ENCODE peak calls at places on chromosomes 13 and 19, in five cellular contexts. Z is cardiac fibroblast, D is A549, K is OCI-LY7, P is stomach. T is an unnamed sample.

GRCh38 chr13:41652735-41653361 is 195.5 kb downstream of the RGCC start:
- DNase-seq in Z (peak), D (peak), K (peak), P (no peak), T (peak)

GRCh38 chr13:110661256-110661655 is 44.7 kb downstream of the CARS2 start:
- DNase-seq in Z (no peak), D (no peak), K (no peak), P (no peak), T (no peak)

GRCh38 chr13:54185785-54186184 is 1157.2 kb downstream of the OLFM4 start:
- DNase-seq in Z (no peak), D (no peak), K (no peak), P (no peak), T (no peak)

GRCh38 chr13:113178070-113178895 is 19.8 kb downstream of the PROZ start:
- DNase-seq in Z (peak), D (no peak), K (no peak), P (no peak), T (peak)

GRCh38 chr13:85266331-85266730 is 532.9 kb downstream of the SLITRK6 start:
- DNase-seq in Z (no peak), D (no peak), K (no peak), P (no peak), T (no peak)

GRCh38 chr19:47564081-47564480 is 8.9 kb downstream of the ZNF541 start:
- DNase-seq in Z (no peak), D (no peak), K (no peak), P (peak), T (no peak)

GRCh38 chr13:51659276-51660127 is 75.2 kb downstream of the WDFY2 start:
- DNase-seq in Z (peak), D (no peak), K (no peak), P (no peak), T (no peak)

GRCh38 chr19:12834976-12835757 is 788 bp upstream of the RTBDN start:
- DNase-seq in Z (peak), D (no peak), K (peak), P (peak), T (no peak)

GRCh38 chr19:9039728-9040127 is 29.5 kb upstream of the MUC16 start:
- DNase-seq in Z (no peak), D (no peak), K (no peak), P (no peak), T (no peak)

GRCh38 chr13:32824671-32825070 is 191.6 kb upstream of the KL start:
- DNase-seq in Z (peak), D (peak), K (no peak), P (no peak), T (peak)

GRCh38 chr19:38024991-38025716 is 118.1 kb downstream of the SIPA1L3 start:
- DNase-seq in Z (no peak), D (no peak), K (no peak), P (no peak), T (no peak)

GRCh38 chr13:50079278-50080157 is 64.3 kb downstream of the KCNRG start:
- DNase-seq in Z (peak), D (no peak), K (no peak), P (no peak), T (peak)

GRCh38 chr13:39039033-39039432 is 777 bp downstream of the NHLRC3 start:
- DNase-seq in Z (no peak), D (no peak), K (peak), P (no peak), T (peak)

GRCh38 chr19:42352216-42352892 is 26.9 kb downstream of the MEGF8 start:
- DNase-seq in Z (peak), D (no peak), K (no peak), P (no peak), T (no peak)

GRCh38 chr19:30441011-30441410 is 68.8 kb downstream of the ZNF536 start:
- DNase-seq in Z (no peak), D (no peak), K (no peak), P (no peak), T (no peak)

GRCh38 chr13:108223850-108224503 is 5.8 kb downstream of the ABHD13 start:
- DNase-seq in Z (no peak), D (no peak), K (no peak), P (no peak), T (peak)

GRCh38 chr13:57030671-57031070 is 110.0 kb upstream of the PRR20A start:
- DNase-seq in Z (no peak), D (no peak), K (no peak), P (no peak), T (no peak)

GRCh38 chr19:30498707-30499106 is 126.5 kb downstream of the ZNF536 start:
- DNase-seq in Z (no peak), D (no peak), K (no peak), P (no peak), T (no peak)

GRCh38 chr19:29516358-29516725 is 9.5 kb upstream of the VSTM2B start:
- DNase-seq in Z (no peak), D (no peak), K (no peak), P (no peak), T (no peak)

GRCh38 chr13:104204177-104204576 is 1138.0 kb upstream of the SLC10A2 start:
- DNase-seq in Z (no peak), D (no peak), K (no peak), P (no peak), T (no peak)

GRCh38 chr19:30666301-30666803 is 294.2 kb downstream of the ZNF536 start:
- DNase-seq in Z (peak), D (peak), K (peak), P (peak), T (peak)

GRCh38 chr13:44703371-44703770 is 127.2 kb upstream of the TSC22D1 start:
- DNase-seq in Z (peak), D (no peak), K (no peak), P (no peak), T (peak)

GRCh38 chr13:99704390-99704789 is 203.1 kb downstream of the TM9SF2 start:
- DNase-seq in Z (no peak), D (no peak), K (no peak), P (no peak), T (no peak)

GRCh38 chr13:64959276-64959675 is 2270.9 kb downstream of the PCDH9 start:
- DNase-seq in Z (no peak), D (no peak), K (no peak), P (no peak), T (no peak)

GRCh38 chr19:33767898-33768413 is 28.7 kb upstream of the KCTD15 start:
- DNase-seq in Z (peak), D (no peak), K (peak), P (no peak), T (peak)

GRCh38 chr19:5693195-5694166 is 3.4 kb downstream of the RPL36 start:
- DNase-seq in Z (no peak), D (no peak), K (no peak), P (no peak), T (no peak)

GRCh38 chr13:88461272-88462009 is 790.3 kb downstream of the SLITRK5 start:
- DNase-seq in Z (no peak), D (no peak), K (no peak), P (no peak), T (no peak)

GRCh38 chr13:110132178-110132975 is 174.6 kb downstream of the COL4A1 start:
- DNase-seq in Z (peak), D (no peak), K (no peak), P (no peak), T (no peak)

GRCh38 chr13:97250560-97250959 is 28.4 kb downstream of the MBNL2 start:
- DNase-seq in Z (no peak), D (no peak), K (no peak), P (no peak), T (no peak)

GRCh38 chr13:99366075-99366987 is 59.1 kb upstream of the GPR183 start:
- DNase-seq in Z (no peak), D (no peak), K (no peak), P (no peak), T (no peak)

GRCh38 chr13:74678308-74678958 is 544.2 kb upstream of the KLF12 start:
- DNase-seq in Z (peak), D (no peak), K (no peak), P (no peak), T (peak)

GRCh38 chr13:74681891-74682290 is 547.7 kb upstream of the KLF12 start:
- DNase-seq in Z (no peak), D (no peak), K (no peak), P (no peak), T (no peak)

GRCh38 chr13:74687452-74688180 is 553.4 kb upstream of the KLF12 start:
- DNase-seq in Z (peak), D (no peak), K (no peak), P (no peak), T (no peak)

DNA sequence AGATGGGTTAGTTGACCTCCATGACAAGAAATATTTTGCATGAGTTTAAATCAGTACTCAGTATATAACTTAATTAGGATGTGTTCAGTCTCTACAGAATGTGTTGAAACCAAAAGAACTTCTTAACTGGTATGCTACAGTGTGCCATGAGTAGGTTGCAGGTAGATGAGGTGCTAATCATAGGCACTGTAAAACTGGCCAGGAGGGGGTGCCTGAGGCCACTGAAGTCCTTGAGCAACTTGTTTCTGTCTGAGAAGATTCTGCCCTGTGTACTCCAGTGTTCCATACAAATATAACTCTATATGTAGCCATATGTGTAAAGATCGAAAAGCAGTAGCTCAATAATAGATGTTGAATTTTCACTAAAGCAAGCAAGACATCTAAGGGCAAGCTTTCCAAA is 549.2 kb upstream of the KLF12 start:
- DNase-seq in Z (peak), D (no peak), K (no peak), P (no peak), T (peak)
- TF ChIP-seq CTCF in Z (no peak), D (no peak), K (no peak), P (no peak), T (peak)

GRCh38 chr19:48798937-48799336 is 11.9 kb downstream of the BCAT2 start:
- DNase-seq in Z (peak), D (no peak), K (no peak), P (no peak), T (peak)
- H3K4me3 ChIP-seq in Z (no peak), D (no peak), K (no peak), P (no peak), T (no peak)

DNA sequence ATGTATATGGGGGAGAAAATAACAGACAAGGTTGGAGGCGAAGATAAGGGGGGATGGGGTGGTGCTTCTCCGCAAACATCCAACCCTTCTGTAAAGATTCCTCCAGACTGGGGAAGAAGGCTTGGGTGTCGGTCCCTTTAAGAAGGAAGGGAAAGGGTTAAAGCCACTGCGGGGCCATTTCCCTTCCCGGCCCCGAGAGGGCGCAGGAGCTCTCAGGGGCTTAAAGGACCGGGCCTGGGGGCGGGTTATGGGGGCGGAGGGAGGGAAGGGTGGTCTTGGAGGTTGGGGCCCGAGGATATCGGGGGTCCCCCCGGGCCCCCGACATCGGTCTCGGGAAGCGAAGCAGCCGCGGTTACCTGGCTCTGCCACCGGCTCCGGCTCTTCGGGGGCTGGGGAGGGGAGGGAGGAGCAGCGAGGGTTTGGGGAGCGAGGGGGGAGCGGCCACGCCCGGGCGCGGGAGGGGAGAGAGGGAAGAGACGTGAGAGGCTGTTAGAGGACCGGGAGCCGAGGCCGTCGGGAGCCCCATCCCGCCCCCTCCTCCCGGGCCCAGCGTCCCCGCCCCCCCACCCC is 2.8 kb downstream of the TNNT1 start:
- DNase-seq in Z (peak), D (peak), K (peak), P (no peak), T (no peak)
- TF ChIP-seq CTCF in Z (peak), D (peak), K (peak), P (no peak), T (peak)

DNA sequence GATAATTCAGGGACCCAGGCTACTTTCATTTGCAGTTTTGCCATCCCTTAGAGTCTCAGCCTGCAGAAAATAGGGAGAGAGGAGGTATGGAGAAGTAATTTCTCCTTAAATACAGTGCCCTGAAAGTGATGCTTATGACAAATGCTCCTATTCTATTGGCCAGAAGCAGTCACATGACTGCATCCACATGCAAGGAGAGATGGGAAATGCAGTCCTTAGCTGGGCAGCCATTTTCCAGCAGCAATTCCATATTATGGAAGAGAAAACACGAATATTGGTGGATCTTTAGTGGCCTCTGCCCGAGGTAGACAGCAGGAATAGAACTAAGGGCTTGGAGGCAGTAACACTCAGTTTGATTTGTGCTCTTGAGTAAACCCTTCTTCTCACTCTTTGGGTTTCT is 39.4 kb downstream of the VAV1 start:
- DNase-seq in Z (peak), D (peak), K (peak), P (no peak), T (peak)
- H3K4me3 ChIP-seq in Z (no peak), D (no peak), K (no peak), P (no peak), T (no peak)

DNA sequence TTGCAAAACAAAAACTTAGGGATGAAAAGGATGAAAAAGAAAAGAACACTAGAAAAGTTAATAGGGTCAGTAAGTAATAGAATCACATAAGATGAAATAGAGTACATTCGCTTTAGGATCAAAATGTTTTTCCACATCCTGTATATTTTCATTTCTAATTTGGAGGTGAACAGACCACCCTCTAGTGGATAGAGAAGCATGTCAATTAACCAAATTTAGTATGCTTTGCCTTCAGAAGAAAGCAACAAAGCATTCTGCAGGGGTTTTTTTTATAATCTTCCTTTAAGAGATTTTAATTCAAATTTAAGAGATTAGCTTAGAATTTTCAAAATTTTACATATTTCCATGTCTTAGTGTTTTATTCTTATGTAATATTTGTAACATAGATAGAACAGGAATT is 610.9 kb upstream of the SGCG start:
- DNase-seq in Z (no peak), D (no peak), K (no peak), P (no peak), T (no peak)
- TF ChIP-seq CTCF in Z (no peak), D (no peak), K (peak), P (no peak), T (peak)

DNA sequence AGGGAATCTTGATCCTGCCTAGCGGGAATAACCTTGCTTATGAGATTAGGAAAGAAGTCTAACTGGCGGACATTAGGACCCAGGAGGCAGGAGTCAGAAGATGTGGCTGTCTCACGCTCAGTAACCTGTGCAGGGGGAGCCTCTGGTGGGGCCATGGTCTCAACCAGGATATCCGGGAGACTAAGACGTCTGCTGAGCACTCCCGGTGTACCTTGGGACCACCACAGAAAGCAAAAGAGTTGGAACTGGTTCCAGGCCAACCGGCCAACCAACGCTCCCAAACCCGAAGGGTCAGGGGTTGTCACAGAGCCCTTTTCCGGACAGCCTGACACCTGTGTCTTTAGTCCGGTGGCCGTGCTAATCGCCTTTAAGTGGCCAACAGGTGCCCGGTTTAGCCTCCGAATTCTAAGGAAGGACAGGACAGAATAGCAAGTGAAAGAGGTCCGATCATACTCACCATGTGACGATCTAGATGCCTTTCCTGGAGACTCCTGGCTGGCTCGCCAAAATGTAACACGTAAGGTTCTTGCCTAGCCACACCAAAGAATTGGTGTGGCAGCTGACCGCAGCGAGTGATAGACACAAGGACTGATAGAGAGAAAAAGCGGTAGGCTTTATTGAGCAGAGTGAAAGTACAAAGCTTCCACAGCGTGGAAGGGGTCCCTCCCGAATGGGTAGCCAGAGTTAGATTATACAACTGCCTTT is 103.9 kb upstream of the DIAPH3 start:
- DNase-seq in Z (peak), D (no peak), K (peak), P (no peak), T (no peak)
- H3K4me3 ChIP-seq in Z (peak), D (peak), K (peak), P (peak), T (peak)

DNA sequence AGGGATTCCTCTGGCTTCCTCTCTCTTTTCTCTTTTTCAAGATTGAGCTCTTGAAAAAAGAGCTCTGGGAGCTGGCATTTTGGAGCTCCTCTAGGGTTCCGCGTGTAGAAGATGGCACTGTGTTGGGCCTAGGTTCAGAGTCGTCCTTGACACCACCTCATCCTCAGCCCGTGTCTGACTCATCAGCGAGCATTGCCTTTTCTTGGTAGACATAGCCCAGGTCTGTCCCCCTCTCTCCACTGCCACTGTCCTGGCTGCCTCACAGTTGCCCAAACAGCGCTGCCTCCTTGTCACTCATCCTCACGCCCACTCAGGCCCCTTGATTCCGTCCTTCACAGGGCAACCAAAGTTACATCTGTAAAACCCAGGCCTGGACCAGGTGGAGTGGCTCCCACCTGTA is 24.6 kb downstream of the PAK4 start:
- DNase-seq in Z (no peak), D (no peak), K (no peak), P (no peak), T (no peak)
- TF ChIP-seq CTCF in Z (no peak), D (no peak), K (no peak), P (no peak), T (no peak)

GRCh38 chr19:52904052-52904451 is 6.6 kb upstream of the ZNF320 start:
- DNase-seq in Z (no peak), D (no peak), K (no peak), P (no peak), T (no peak)

GRCh38 chr19:52896431-52897148 is 845 bp downstream of the ZNF320 start:
- DNase-seq in Z (peak), D (no peak), K (peak), P (peak), T (peak)

GRCh38 chr19:52897149-52897935 is at the start of gene ZNF320:
- DNase-seq in Z (peak), D (no peak), K (peak), P (peak), T (peak)

GRCh38 chr19:52901842-52902241 is 4.4 kb upstream of the ZNF320 start:
- DNase-seq in Z (no peak), D (no peak), K (no peak), P (no peak), T (no peak)

DNA sequence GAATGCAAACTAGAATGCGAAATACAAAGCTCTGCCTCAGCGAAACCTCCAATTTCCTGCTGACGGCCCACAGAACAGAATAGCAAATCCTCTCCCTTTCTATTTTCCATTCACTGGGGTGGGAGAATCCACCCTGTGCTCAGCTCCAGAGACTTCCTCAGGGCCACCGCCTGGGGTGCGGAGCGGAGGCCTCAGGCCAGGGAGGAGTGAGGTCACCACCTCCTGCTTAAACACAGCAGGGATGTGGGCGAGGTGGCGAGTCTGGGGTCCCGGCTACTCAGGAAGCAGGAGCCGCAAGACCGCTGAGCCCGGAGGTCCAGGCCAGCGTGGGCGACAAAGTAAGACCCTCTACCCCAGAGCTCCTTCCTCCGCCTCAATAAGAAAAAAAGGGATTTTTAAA is 666 bp upstream of the ZNF320 start:
- DNase-seq in Z (no peak), D (no peak), K (no peak), P (no peak), T (no peak)
- H3K4me3 ChIP-seq in Z (no peak), D (no peak), K (no peak), P (peak), T (peak)

T was measured in fibroblast of villous mesenchyme.